ENCODE peak calls at places on chromosome X, in four cellular contexts. W, H, V and L are unnamed samples.

GRCh38 chrX:69066966-69067525 is 98.2 kb downstream of the PJA1 start:
- DNase-seq in V (peak; percentile 37), W (no peak), H (no peak), L (no peak)

GRCh38 chrX:18833071-18833731 is 125.8 kb downstream of the PPEF1 start:
- DNase-seq in V (peak; percentile 31), W (no peak), H (peak; percentile 24), L (no peak)

GRCh38 chrX:39819921-39820849 is 277.6 kb downstream of the BCOR start:
- DNase-seq in V (no peak), H (no peak), W (no peak), L (no peak)

GRCh38 chrX:22314211-22314610 is 41.5 kb downstream of the CBLL2 start:
- DNase-seq in V (no peak), H (no peak), W (no peak), L (no peak)

GRCh38 chrX:112832481-112833095 is 8.0 kb downstream of the AMOT start:
- DNase-seq in W (no peak), V (peak; percentile 30), H (no peak), L (no peak)

GRCh38 chrX:131262738-131263679 is 26.1 kb downstream of the IGSF1 start:
- DNase-seq in W (peak; percentile 6), V (no peak), H (no peak), L (no peak)

GRCh38 chrX:69362889-69363288 is 141.2 kb upstream of the NALF2 start:
- DNase-seq in W (no peak), V (no peak), H (peak; percentile 58), L (no peak)

GRCh38 chrX:17380221-17380620 is 5.2 kb downstream of the NHS start:
- DNase-seq in H (no peak), W (no peak), V (no peak), L (no peak)

GRCh38 chrX:117898206-117898605 is 218.4 kb downstream of the KLHL13 start:
- DNase-seq in W (no peak), H (no peak), V (no peak), L (no peak)

GRCh38 chrX:37060999-37061398 is 52.8 kb downstream of the FAM47C start:
- DNase-seq in H (peak; percentile 13), W (peak; percentile 10), V (peak; percentile 6), L (no peak)

GRCh38 chrX:56783450-56783831 is 54.4 kb downstream of the NBDY start:
- DNase-seq in W (no peak), V (no peak), H (no peak), L (peak; percentile 83)

GRCh38 chrX:56800801-56801200 is 71.8 kb downstream of the NBDY start:
- DNase-seq in W (no peak), H (no peak), V (no peak), L (peak; percentile 87)

GRCh38 chrX:154093965-154094364 is 3.6 kb downstream of the MECP2 start:
- DNase-seq in V (no peak), H (no peak), W (no peak), L (no peak)

GRCh38 chrX:154097003-154097596 is 417 bp downstream of the MECP2 start:
- DNase-seq in H (peak; percentile 80), V (peak; percentile 27), W (peak; percentile 80), L (peak; percentile 54)

GRCh38 chrX:154096140-154097002 is 1.1 kb downstream of the MECP2 start:
- DNase-seq in H (peak; percentile 62), V (peak; percentile 45), W (no peak), L (peak; percentile 10)

GRCh38 chrX:154092371-154092770 is 5.1 kb downstream of the MECP2 start:
- DNase-seq in W (no peak), V (no peak), H (no peak), L (no peak)

DNA sequence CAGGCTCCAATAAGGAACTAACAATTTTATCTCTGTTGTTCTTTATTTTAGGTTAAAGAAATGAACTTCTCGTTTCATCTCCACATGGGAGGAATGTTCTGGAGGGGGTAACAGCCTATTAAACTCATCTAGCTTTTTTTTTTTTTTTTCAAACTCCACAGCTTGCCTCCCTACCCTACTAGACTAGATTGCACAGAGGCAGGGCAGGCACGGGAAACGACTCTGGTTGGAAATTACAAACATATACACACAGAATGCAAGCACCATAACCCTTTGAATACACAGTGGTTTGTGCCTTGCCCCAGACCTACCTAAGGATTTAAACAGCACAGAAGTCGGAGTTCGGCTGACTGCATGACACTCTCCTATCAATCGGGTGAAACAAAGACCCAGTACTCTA is 2.7 kb downstream of the MECP2 start:
- DNase-seq in W (no peak), V (no peak), H (no peak), L (no peak)
- H3K4me3 ChIP-seq in W (no peak overlapping the region), V (no peak overlapping the region), H (no peak overlapping the region), L (peak overlapping the region; percentile 88)

GRCh38 chrX:153642313-153642654 is 4.7 kb upstream of the DUSP9 start:
- DNase-seq in W (peak; percentile 47), H (no peak), V (no peak), L (no peak)
- H3K4me3 ChIP-seq in W (no peak overlapping the region), H (no peak overlapping the region), V (no peak overlapping the region), L (no peak overlapping the region)

DNA sequence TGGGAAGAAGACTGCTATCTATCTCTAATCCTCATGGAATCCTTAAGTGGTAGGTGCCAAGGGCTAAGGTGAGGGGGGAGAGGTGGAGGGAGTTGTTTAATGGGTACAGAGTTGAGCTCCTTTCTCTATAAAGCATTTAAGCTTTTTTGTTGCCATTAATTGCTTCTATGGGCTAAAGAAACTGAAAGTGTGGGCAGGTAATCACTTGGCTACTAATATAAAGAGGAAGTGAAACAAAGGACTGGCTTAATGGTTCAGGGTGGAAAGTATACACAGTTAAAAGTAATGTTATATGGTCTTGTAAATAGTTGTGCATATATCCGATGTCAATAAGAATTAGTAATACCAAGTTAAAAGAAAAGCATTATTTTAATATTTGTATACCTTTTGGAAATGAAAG is 83.9 kb downstream of the POLA1 start:
- DNase-seq in H (no peak), V (no peak), W (no peak), L (no peak)
- H3K4me3 ChIP-seq in H (no peak overlapping the region), V (no peak overlapping the region), W (no peak overlapping the region), L (peak overlapping the region; percentile 18)

GRCh38 chrX:155611302-155611701 is 1.4 kb downstream of the TMLHE start:
- DNase-seq in W (no peak), V (no peak), H (no peak), L (no peak)
- H3K4me3 ChIP-seq in W (peak overlapping the region; percentile 89), V (peak overlapping the region; percentile 85), H (peak overlapping the region; percentile 79), L (peak overlapping the region; percentile 93)

GRCh38 chrX:150568320-150569154 is at the start of gene MTM1:
- DNase-seq in H (peak; percentile 97), V (peak; percentile 88), W (peak; percentile 95), L (peak; percentile 89)
- H3K4me3 ChIP-seq in H (peak within 1 kb of the TSS; percentile 66), V (peak within 1 kb of the TSS; percentile 70), W (peak within 1 kb of the TSS; percentile 87), L (peak within 1 kb of the TSS; percentile 86)